ENCODE peak calls at places on chromosomes 3 and 15, in ten cellular contexts. U is transverse colon; S is AG10803; N is hepatocyte; A is ovary; E is CD8-positive, alpha-beta T cell; K is pancreas; Y is breast epithelium; W is esophagus squamous epithelium; I is CD4-positive, CD25-positive, alpha-beta regulatory T cell. J is an unnamed sample.

GRCh38 chr3:14700891-14701290 is 25.9 kb downstream of the C3orf20 start:
- DNase-seq in U (no peak), A (no peak), K (no peak), E (no peak), W (no peak), Y (no peak), N (no peak), I (no peak), S (no peak), J (no peak)

GRCh38 chr3:52742418-52743041 is 28.2 kb downstream of the NEK4 start:
- DNase-seq in K (no peak), E (no peak), I (peak), S (peak), W (no peak), A (no peak), N (peak), U (no peak), Y (no peak), J (no peak)

GRCh38 chr3:64321747-64322146 is 96.5 kb upstream of the PRICKLE2 start:
- DNase-seq in A (no peak), Y (no peak), E (no peak), S (peak), U (no peak), K (no peak), N (peak), W (no peak), I (no peak), J (no peak)

GRCh38 chr15:101827257-101827656 is 15.3 kb downstream of the OR4F15 start:
- DNase-seq in U (no peak), E (no peak), S (peak), I (no peak), N (no peak), K (no peak), A (no peak), Y (no peak), W (no peak), J (no peak)

GRCh38 chr15:64333986-64334385 is 22.0 kb downstream of the CSNK1G1 start:
- DNase-seq in A (no peak), U (no peak), W (no peak), I (no peak), K (no peak), E (no peak), N (no peak), Y (no peak), S (peak), J (no peak)

GRCh38 chr3:17307889-17308288 is 423.1 kb downstream of the PLCL2 start:
- DNase-seq in K (no peak), I (no peak), U (no peak), E (no peak), A (no peak), W (no peak), N (no peak), S (no peak), Y (no peak), J (no peak)

GRCh38 chr15:61064653-61065052 is 164.4 kb downstream of the RORA start:
- DNase-seq in Y (no peak), A (no peak), I (no peak), S (no peak), K (no peak), U (no peak), N (no peak), W (no peak), E (no peak), J (no peak)

GRCh38 chr15:26996250-26996649 is 25.3 kb downstream of the GABRG3 start:
- DNase-seq in E (no peak), N (no peak), I (no peak), A (no peak), Y (no peak), K (no peak), W (no peak), U (no peak), S (no peak), J (no peak)

GRCh38 chr3:6351752-6352151 is 509.2 kb upstream of the GRM7 start:
- DNase-seq in I (no peak), U (no peak), W (no peak), Y (no peak), N (no peak), A (no peak), K (no peak), E (no peak), S (no peak), J (no peak)

GRCh38 chr3:4714045-4714444 is 220.9 kb downstream of the ITPR1 start:
- DNase-seq in K (no peak), S (no peak), W (no peak), Y (no peak), N (peak), I (no peak), E (no peak), U (peak), A (no peak), J (no peak)

GRCh38 chr3:53485675-53486365 is 8.6 kb upstream of the CACNA1D start:
- DNase-seq in I (no peak), U (peak), K (no peak), S (no peak), Y (no peak), N (no peak), A (no peak), W (no peak), E (no peak), J (no peak)

GRCh38 chr15:39468341-39468740 is 112.5 kb upstream of the THBS1 start:
- DNase-seq in Y (no peak), E (no peak), I (no peak), A (no peak), W (no peak), S (no peak), U (no peak), N (no peak), K (no peak), J (no peak)

GRCh38 chr3:144097144-144097543 is 125.5 kb downstream of the DIPK2A start:
- DNase-seq in A (no peak), N (no peak), I (no peak), W (no peak), S (no peak), E (no peak), U (no peak), K (no peak), Y (no peak), J (no peak)

GRCh38 chr3:8755564-8756237 is 13.7 kb downstream of the OXTR start:
- DNase-seq in E (no peak), S (no peak), Y (no peak), W (no peak), K (no peak), U (no peak), I (no peak), A (no peak), N (no peak), J (no peak)

GRCh38 chr3:48915296-48915695 is 3.3 kb upstream of the ARIH2 start:
- DNase-seq in I (no peak), U (no peak), E (no peak), K (no peak), N (peak), S (no peak), W (no peak), A (no peak), Y (no peak), J (no peak)

DNA sequence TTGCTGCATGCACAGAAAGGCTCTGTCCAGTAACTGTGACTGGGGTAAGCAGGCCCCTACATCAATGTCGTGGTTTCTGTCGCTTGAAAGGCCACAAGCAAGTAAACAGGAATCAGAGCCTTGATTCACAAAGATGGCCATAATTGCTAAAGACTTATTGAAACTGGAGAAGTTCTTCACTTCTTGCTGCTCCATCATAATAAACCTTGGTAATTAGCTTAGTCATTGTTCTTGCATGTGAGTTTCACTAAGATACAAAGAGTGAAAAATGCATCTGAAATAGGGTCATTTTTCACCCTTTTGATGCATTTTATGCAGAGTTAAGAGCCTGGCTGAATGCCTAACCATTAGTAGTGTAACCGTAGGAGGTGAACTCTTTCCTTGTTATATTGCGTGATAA is 3.2 kb downstream of the SEMA6D start:
- DNase-seq in I (no peak), N (no peak), U (no peak), K (no peak), Y (no peak), E (no peak), A (no peak), S (peak), W (no peak), J (no peak)
- H3K4me3 ChIP-seq in I (no peak), N (no peak), U (no peak), K (no peak), Y (peak), E (no peak), A (no peak), S (no peak), W (no peak), J (no peak)

DNA sequence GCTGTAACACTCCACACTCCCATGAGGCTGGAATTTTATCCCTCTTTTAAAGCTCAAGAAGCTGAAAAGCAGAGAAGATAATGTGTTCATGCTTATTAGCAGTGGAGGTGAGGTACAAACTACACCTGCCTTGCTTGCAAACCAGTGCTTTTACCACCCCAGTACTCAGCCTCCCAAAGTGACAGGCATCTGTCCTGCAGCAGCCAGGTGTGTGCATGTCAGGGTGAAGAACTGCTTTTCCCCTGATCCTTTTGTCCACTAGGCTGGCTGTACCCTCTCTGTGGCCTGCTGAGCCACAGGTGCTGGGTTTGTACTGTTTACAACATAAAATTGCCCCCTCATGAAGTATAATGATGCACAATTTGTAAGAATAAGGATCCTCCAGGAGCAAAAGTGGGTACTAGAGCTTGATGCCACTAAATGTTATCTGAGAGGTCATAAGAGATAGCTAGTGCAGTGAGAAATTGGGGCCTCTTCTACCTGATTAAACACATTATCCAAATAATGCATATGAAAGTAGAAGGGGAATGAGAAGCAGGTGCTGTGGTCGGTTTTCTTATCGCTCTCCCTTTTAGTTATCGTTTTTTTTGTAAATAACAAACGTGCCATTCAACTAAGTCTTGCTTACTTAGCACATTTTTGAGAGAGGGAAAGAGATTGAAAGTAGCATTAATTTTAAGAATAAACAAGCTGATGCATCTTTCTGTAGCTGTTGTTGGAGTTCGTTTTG is 39.2 kb upstream of the GADL1 start:
- DNase-seq in N (no peak), A (no peak), W (no peak), I (no peak), U (no peak), Y (no peak), K (no peak), E (no peak), S (no peak), J (no peak)
- H3K4me3 ChIP-seq in N (no peak), A (no peak), W (no peak), I (no peak), U (no peak), Y (no peak), K (no peak), E (no peak), S (no peak), J (no peak)

GRCh38 chr15:100759698-100760356 is 119.8 kb upstream of the ALDH1A3 start:
- DNase-seq in N (peak), S (peak), A (no peak), W (no peak), U (no peak), I (no peak), K (no peak), Y (no peak), E (no peak), J (no peak)
- H3K4me3 ChIP-seq in N (no peak), S (peak), A (no peak), W (no peak), U (no peak), I (no peak), K (no peak), Y (no peak), E (no peak), J (no peak)

GRCh38 chr15:96693515-96693914 is 363.0 kb downstream of the NR2F2 start:
- DNase-seq in U (no peak), K (no peak), S (no peak), E (no peak), W (no peak), I (no peak), Y (no peak), A (no peak), N (no peak), J (no peak)

GRCh38 chr15:96695426-96695825 is 364.9 kb downstream of the NR2F2 start:
- DNase-seq in S (no peak), N (no peak), W (no peak), A (no peak), U (no peak), Y (no peak), K (no peak), I (no peak), E (no peak), J (no peak)

GRCh38 chr15:96692826-96693225 is 362.3 kb downstream of the NR2F2 start:
- DNase-seq in N (no peak), Y (no peak), E (no peak), W (no peak), I (no peak), U (no peak), A (no peak), K (no peak), S (no peak), J (no peak)

GRCh38 chr15:96699871-96700401 is 369.4 kb downstream of the NR2F2 start:
- DNase-seq in N (no peak), K (no peak), W (no peak), I (no peak), U (no peak), E (no peak), A (no peak), S (no peak), Y (no peak), J (no peak)

GRCh38 chr15:96693990-96694517 is 363.6 kb downstream of the NR2F2 start:
- DNase-seq in Y (no peak), N (peak), S (no peak), U (no peak), K (no peak), E (no peak), W (no peak), I (no peak), A (no peak), J (no peak)
- H3K4me3 ChIP-seq in Y (no peak), N (no peak), S (no peak), U (no peak), K (no peak), E (no peak), W (no peak), I (no peak), A (no peak), J (no peak)

GRCh38 chr15:90929709-90930019 is 2.7 kb downstream of the HDDC3 start:
- DNase-seq in A (no peak), W (no peak), U (no peak), I (no peak), E (no peak), Y (no peak), K (no peak), S (no peak), N (no peak), J (no peak)
- H3K4me3 ChIP-seq in A (peak), W (peak), U (peak), I (peak), E (peak), Y (peak), K (peak), S (peak), N (no peak), J (peak)

GRCh38 chr3:150631515-150632221 is 28.5 kb downstream of the SELENOT start:
- DNase-seq in N (no peak), K (no peak), W (no peak), U (no peak), Y (no peak), A (no peak), I (no peak), S (no peak), E (no peak), J (no peak)

GRCh38 chr3:150636258-150636657 is 33.1 kb downstream of the SELENOT start:
- DNase-seq in I (no peak), N (no peak), W (no peak), S (no peak), A (no peak), Y (no peak), U (no peak), E (no peak), K (no peak), J (no peak)

GRCh38 chr3:150639262-150639661 is 36.1 kb downstream of the SELENOT start:
- DNase-seq in E (no peak), I (no peak), A (no peak), K (no peak), U (no peak), S (no peak), Y (no peak), W (no peak), N (no peak), J (no peak)

GRCh38 chr3:150635526-150635925 is 32.4 kb downstream of the SELENOT start:
- DNase-seq in I (peak), W (no peak), U (no peak), Y (no peak), N (no peak), K (no peak), E (no peak), S (no peak), A (no peak), J (no peak)

GRCh38 chr3:150635076-150635475 is 32.0 kb downstream of the SELENOT start:
- DNase-seq in K (no peak), A (no peak), N (no peak), Y (no peak), I (no peak), S (no peak), W (no peak), U (no peak), E (no peak), J (no peak)
- H3K4me3 ChIP-seq in K (no peak), A (no peak), N (no peak), Y (no peak), I (peak), S (no peak), W (no peak), U (no peak), E (no peak), J (no peak)

GRCh38 chr15:76116138-76116885 is 56.5 kb downstream of the TMEM266 start:
- DNase-seq in A (no peak), E (no peak), N (no peak), I (no peak), W (no peak), Y (no peak), K (no peak), U (no peak), S (no peak), J (no peak)
- H3K4me3 ChIP-seq in A (no peak), E (no peak), N (no peak), I (no peak), W (no peak), Y (no peak), K (no peak), U (no peak), S (no peak), J (no peak)

DNA sequence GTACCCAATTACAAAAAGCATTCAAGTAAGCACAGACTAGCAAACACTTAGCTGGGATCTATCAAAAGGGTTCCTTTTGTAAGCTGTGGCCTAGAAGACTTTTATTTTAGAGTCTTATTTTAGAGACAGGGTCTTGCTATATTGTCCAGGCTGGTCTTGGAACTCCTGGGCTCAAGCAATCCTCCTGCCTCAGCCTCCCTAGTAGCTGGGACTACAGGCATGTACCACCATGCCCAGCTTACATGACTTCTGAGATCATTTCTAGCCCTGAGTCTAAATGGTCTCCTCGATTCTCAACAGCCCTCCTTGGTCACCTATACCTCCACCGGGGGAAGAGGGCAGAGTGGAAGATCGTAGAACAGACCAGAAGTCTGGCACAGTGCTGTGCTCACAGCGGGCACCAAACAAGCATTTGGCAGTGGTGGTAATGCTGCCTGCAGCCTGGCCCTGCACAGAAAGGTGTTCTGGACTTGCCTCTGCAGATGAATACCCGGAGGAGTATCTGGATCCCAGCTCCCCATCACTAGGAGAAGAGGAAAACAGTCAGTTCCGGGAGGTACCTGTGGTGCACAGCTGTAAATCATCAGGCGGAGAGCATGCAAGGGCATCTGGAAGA is 2.4 kb downstream of the FAM219B start:
- DNase-seq in W (no peak), N (no peak), U (no peak), A (no peak), Y (no peak), S (no peak), K (no peak), I (no peak), E (no peak), J (no peak)
- H3K4me3 ChIP-seq in W (no peak), N (no peak), U (no peak), A (no peak), Y (no peak), S (peak), K (no peak), I (peak), E (no peak), J (no peak)

GRCh38 chr3:58537412-58538301 is 667 bp upstream of the ACOX2 start:
- DNase-seq in U (no peak), E (no peak), W (no peak), I (no peak), N (no peak), Y (no peak), K (no peak), A (no peak), S (no peak), J (no peak)
- H3K4me3 ChIP-seq in U (no peak), E (no peak), W (no peak), I (no peak), N (no peak), Y (no peak), K (no peak), A (no peak), S (no peak), J (no peak)